ENCODE peak calls at places on chromosomes 2 and 18, in eight cellular contexts. One of them, this sample, is unnamed. For H3K36me3, the result is how much of the 10 kb centered on the place peaks cover.

GRCh38 chr2:166384774-166385173 is 9.0 kb upstream of the SCN9A start:
- DNase-seq in GM23248: peak
- DNase-seq in upper lobe of right lung: no peak
- DNase-seq in stomach: no peak
- DNase-seq in tibial nerve: no peak
- DNase-seq in IMR-90: peak
- DNase-seq in WERI-Rb-1: no peak
- DNase-seq in Peyer's patch: no peak
- DNase-seq in this sample: no peak

GRCh38 chr2:70946832-70947442 is 11.2 kb downstream of the ATP6V1B1 start:
- DNase-seq in GM23248: peak
- DNase-seq in upper lobe of right lung: peak
- DNase-seq in stomach: peak
- DNase-seq in tibial nerve: peak
- DNase-seq in IMR-90: peak
- DNase-seq in WERI-Rb-1: peak
- DNase-seq in Peyer's patch: no peak
- DNase-seq in this sample: no peak

GRCh38 chr2:127220102-127220806 is at the start of gene CYP27C1:
- DNase-seq in GM23248: peak
- DNase-seq in upper lobe of right lung: no peak
- DNase-seq in stomach: no peak
- DNase-seq in tibial nerve: no peak
- DNase-seq in IMR-90: no peak
- DNase-seq in WERI-Rb-1: peak
- DNase-seq in Peyer's patch: no peak
- DNase-seq in this sample: no peak

GRCh38 chr2:19649785-19650380 is 251.9 kb downstream of the TTC32 start:
- DNase-seq in GM23248: peak
- DNase-seq in upper lobe of right lung: no peak
- DNase-seq in stomach: no peak
- DNase-seq in tibial nerve: peak
- DNase-seq in IMR-90: peak
- DNase-seq in WERI-Rb-1: no peak
- DNase-seq in Peyer's patch: no peak
- DNase-seq in this sample: no peak

GRCh38 chr2:238022594-238023157 is 38.1 kb upstream of the SCLY start:
- DNase-seq in GM23248: no peak
- DNase-seq in upper lobe of right lung: no peak
- DNase-seq in stomach: no peak
- DNase-seq in tibial nerve: no peak
- DNase-seq in IMR-90: no peak
- DNase-seq in WERI-Rb-1: no peak
- DNase-seq in Peyer's patch: no peak
- DNase-seq in this sample: no peak

GRCh38 chr18:40782731-40783130 is 1172.3 kb upstream of the PIK3C3 start:
- DNase-seq in GM23248: no peak
- DNase-seq in upper lobe of right lung: no peak
- DNase-seq in stomach: no peak
- DNase-seq in tibial nerve: no peak
- DNase-seq in IMR-90: no peak
- DNase-seq in WERI-Rb-1: no peak
- DNase-seq in Peyer's patch: no peak
- DNase-seq in this sample: no peak

GRCh38 chr2:181642071-181642470 is 14.8 kb downstream of the CERKL start:
- DNase-seq in GM23248: no peak
- DNase-seq in upper lobe of right lung: no peak
- DNase-seq in stomach: no peak
- DNase-seq in tibial nerve: no peak
- DNase-seq in IMR-90: no peak
- DNase-seq in WERI-Rb-1: peak
- DNase-seq in Peyer's patch: no peak
- DNase-seq in this sample: no peak

GRCh38 chr2:219261024-219261855 is 7.5 kb upstream of the TUBA4A start:
- DNase-seq in GM23248: no peak
- DNase-seq in upper lobe of right lung: no peak
- DNase-seq in stomach: no peak
- DNase-seq in tibial nerve: no peak
- DNase-seq in IMR-90: no peak
- DNase-seq in WERI-Rb-1: no peak
- DNase-seq in Peyer's patch: no peak
- DNase-seq in this sample: no peak

GRCh38 chr2:228545041-228545440 is 363.6 kb upstream of the SPHKAP start:
- DNase-seq in GM23248: peak
- DNase-seq in upper lobe of right lung: no peak
- DNase-seq in stomach: no peak
- DNase-seq in tibial nerve: no peak
- DNase-seq in IMR-90: peak
- DNase-seq in WERI-Rb-1: no peak
- DNase-seq in Peyer's patch: no peak
- DNase-seq in this sample: no peak

GRCh38 chr2:28391564-28392296 is 928 bp upstream of the FOSL2 start:
- DNase-seq in GM23248: peak
- DNase-seq in upper lobe of right lung: peak
- DNase-seq in stomach: peak
- DNase-seq in tibial nerve: peak
- DNase-seq in IMR-90: peak
- DNase-seq in WERI-Rb-1: peak
- DNase-seq in Peyer's patch: peak
- DNase-seq in this sample: peak

GRCh38 chr18:2979871-2980606 is 32.9 kb downstream of the LPIN2 start:
- DNase-seq in GM23248: peak
- DNase-seq in upper lobe of right lung: no peak
- DNase-seq in stomach: no peak
- DNase-seq in tibial nerve: no peak
- DNase-seq in IMR-90: no peak
- DNase-seq in WERI-Rb-1: no peak
- DNase-seq in Peyer's patch: no peak
- DNase-seq in this sample: no peak

GRCh38 chr2:206585335-206585734 is 57.0 kb upstream of the FAM237A start:
- DNase-seq in GM23248: no peak
- DNase-seq in upper lobe of right lung: no peak
- DNase-seq in stomach: no peak
- DNase-seq in tibial nerve: no peak
- DNase-seq in IMR-90: peak
- DNase-seq in WERI-Rb-1: no peak
- DNase-seq in Peyer's patch: no peak
- DNase-seq in this sample: no peak

GRCh38 chr2:122319551-122320132 is 564.2 kb downstream of the TSN start:
- DNase-seq in GM23248: peak
- DNase-seq in upper lobe of right lung: no peak
- DNase-seq in stomach: no peak
- DNase-seq in tibial nerve: no peak
- DNase-seq in IMR-90: no peak
- DNase-seq in WERI-Rb-1: no peak
- DNase-seq in Peyer's patch: no peak
- DNase-seq in this sample: no peak

GRCh38 chr2:27428978-27429541 is 629 bp downstream of the NRBP1 start:
- DNase-seq in GM23248: peak
- DNase-seq in upper lobe of right lung: peak
- DNase-seq in stomach: peak
- DNase-seq in tibial nerve: peak
- DNase-seq in IMR-90: peak
- DNase-seq in WERI-Rb-1: peak
- DNase-seq in Peyer's patch: peak
- DNase-seq in this sample: peak

GRCh38 chr2:191632426-191632825 is 45.5 kb upstream of the NABP1 start:
- DNase-seq in GM23248: no peak
- DNase-seq in upper lobe of right lung: no peak
- DNase-seq in stomach: no peak
- DNase-seq in tibial nerve: no peak
- DNase-seq in IMR-90: no peak
- DNase-seq in WERI-Rb-1: no peak
- DNase-seq in Peyer's patch: no peak
- DNase-seq in this sample: no peak

GRCh38 chr2:30150786-30151185 is 4.0 kb downstream of the YPEL5 start:
- DNase-seq in GM23248: no peak
- DNase-seq in upper lobe of right lung: no peak
- DNase-seq in stomach: no peak
- DNase-seq in tibial nerve: no peak
- DNase-seq in IMR-90: no peak
- DNase-seq in WERI-Rb-1: no peak
- DNase-seq in Peyer's patch: no peak
- DNase-seq in this sample: no peak

GRCh38 chr2:45855374-45855773 is 203.9 kb downstream of the PRKCE start:
- DNase-seq in GM23248: peak
- DNase-seq in upper lobe of right lung: no peak
- DNase-seq in stomach: no peak
- DNase-seq in tibial nerve: no peak
- DNase-seq in IMR-90: peak
- DNase-seq in WERI-Rb-1: no peak
- DNase-seq in Peyer's patch: no peak
- DNase-seq in this sample: no peak

GRCh38 chr2:11669454-11670291 is at the start of gene NTSR2:
- DNase-seq in GM23248: peak
- DNase-seq in upper lobe of right lung: peak
- DNase-seq in stomach: peak
- DNase-seq in tibial nerve: no peak
- DNase-seq in IMR-90: peak
- DNase-seq in WERI-Rb-1: peak
- DNase-seq in Peyer's patch: peak
- DNase-seq in this sample: no peak

GRCh38 chr2:10452956-10453885 is 5.1 kb upstream of the ODC1 start:
- DNase-seq in GM23248: no peak
- DNase-seq in upper lobe of right lung: no peak
- DNase-seq in stomach: no peak
- DNase-seq in tibial nerve: no peak
- DNase-seq in IMR-90: no peak
- DNase-seq in WERI-Rb-1: no peak
- DNase-seq in Peyer's patch: no peak
- DNase-seq in this sample: no peak

GRCh38 chr2:50346104-50346503 is 685.8 kb downstream of the NRXN1 start:
- DNase-seq in GM23248: no peak
- DNase-seq in upper lobe of right lung: no peak
- DNase-seq in stomach: no peak
- DNase-seq in tibial nerve: no peak
- DNase-seq in IMR-90: no peak
- DNase-seq in WERI-Rb-1: no peak
- DNase-seq in Peyer's patch: no peak
- DNase-seq in this sample: no peak

GRCh38 chr2:113316085-113316484 is 37.4 kb upstream of the PAX8 start:
- DNase-seq in GM23248: no peak
- DNase-seq in upper lobe of right lung: no peak
- DNase-seq in stomach: no peak
- DNase-seq in tibial nerve: no peak
- DNase-seq in IMR-90: no peak
- DNase-seq in WERI-Rb-1: no peak
- DNase-seq in Peyer's patch: no peak
- DNase-seq in this sample: no peak

GRCh38 chr2:27809761-27810241 is 38.3 kb downstream of the MRPL33 start:
- DNase-seq in GM23248: peak
- DNase-seq in upper lobe of right lung: no peak
- DNase-seq in stomach: no peak
- DNase-seq in tibial nerve: no peak
- DNase-seq in IMR-90: peak
- DNase-seq in WERI-Rb-1: no peak
- DNase-seq in Peyer's patch: no peak
- DNase-seq in this sample: no peak

GRCh38 chr18:58287626-58288289 is 243.7 kb downstream of the NEDD4L start:
- DNase-seq in GM23248: no peak
- DNase-seq in upper lobe of right lung: no peak
- DNase-seq in stomach: peak
- DNase-seq in tibial nerve: no peak
- DNase-seq in IMR-90: no peak
- DNase-seq in WERI-Rb-1: no peak
- DNase-seq in Peyer's patch: peak
- DNase-seq in this sample: no peak

GRCh38 chr2:239747274-239747673 is 277.9 kb downstream of the NDUFA10 start:
- DNase-seq in GM23248: no peak
- DNase-seq in upper lobe of right lung: no peak
- DNase-seq in stomach: no peak
- DNase-seq in tibial nerve: no peak
- DNase-seq in IMR-90: no peak
- DNase-seq in WERI-Rb-1: no peak
- DNase-seq in Peyer's patch: no peak
- DNase-seq in this sample: no peak
- H3K36me3 ChIP-seq in GM23248: under half
- H3K36me3 ChIP-seq in upper lobe of right lung: under half
- H3K36me3 ChIP-seq in stomach: under half
- H3K36me3 ChIP-seq in tibial nerve: under half
- H3K36me3 ChIP-seq in IMR-90: under half
- H3K36me3 ChIP-seq in WERI-Rb-1: under half
- H3K36me3 ChIP-seq in Peyer's patch: under half
- H3K36me3 ChIP-seq in this sample: under half

GRCh38 chr18:22180722-22181121 is 11.3 kb downstream of the GATA6 start:
- DNase-seq in GM23248: no peak
- DNase-seq in upper lobe of right lung: no peak
- DNase-seq in stomach: no peak
- DNase-seq in tibial nerve: no peak
- DNase-seq in IMR-90: no peak
- DNase-seq in WERI-Rb-1: no peak
- DNase-seq in Peyer's patch: no peak
- DNase-seq in this sample: no peak
- H3K36me3 ChIP-seq in GM23248: half or more
- H3K36me3 ChIP-seq in upper lobe of right lung: under half
- H3K36me3 ChIP-seq in stomach: under half
- H3K36me3 ChIP-seq in tibial nerve: under half
- H3K36me3 ChIP-seq in IMR-90: under half
- H3K36me3 ChIP-seq in WERI-Rb-1: under half
- H3K36me3 ChIP-seq in Peyer's patch: under half
- H3K36me3 ChIP-seq in this sample: under half

GRCh38 chr2:233470839-233471238 is 95.7 kb downstream of the USP40 start:
- DNase-seq in GM23248: no peak
- DNase-seq in upper lobe of right lung: no peak
- DNase-seq in stomach: peak
- DNase-seq in tibial nerve: no peak
- DNase-seq in IMR-90: no peak
- DNase-seq in WERI-Rb-1: peak
- DNase-seq in Peyer's patch: peak
- DNase-seq in this sample: no peak

GRCh38 chr2:233468047-233468745 is 98.4 kb downstream of the USP40 start:
- DNase-seq in GM23248: no peak
- DNase-seq in upper lobe of right lung: peak
- DNase-seq in stomach: peak
- DNase-seq in tibial nerve: no peak
- DNase-seq in IMR-90: no peak
- DNase-seq in WERI-Rb-1: no peak
- DNase-seq in Peyer's patch: peak
- DNase-seq in this sample: no peak

GRCh38 chr2:233468746-233469110 is 97.9 kb downstream of the USP40 start:
- DNase-seq in GM23248: no peak
- DNase-seq in upper lobe of right lung: peak
- DNase-seq in stomach: peak
- DNase-seq in tibial nerve: no peak
- DNase-seq in IMR-90: no peak
- DNase-seq in WERI-Rb-1: no peak
- DNase-seq in Peyer's patch: peak
- DNase-seq in this sample: no peak

GRCh38 chr2:233470007-233470687 is 96.4 kb downstream of the USP40 start:
- DNase-seq in GM23248: no peak
- DNase-seq in upper lobe of right lung: peak
- DNase-seq in stomach: peak
- DNase-seq in tibial nerve: peak
- DNase-seq in IMR-90: no peak
- DNase-seq in WERI-Rb-1: peak
- DNase-seq in Peyer's patch: peak
- DNase-seq in this sample: no peak

GRCh38 chr2:233469261-233470006 is 97.1 kb downstream of the USP40 start:
- DNase-seq in GM23248: no peak
- DNase-seq in upper lobe of right lung: peak
- DNase-seq in stomach: peak
- DNase-seq in tibial nerve: no peak
- DNase-seq in IMR-90: no peak
- DNase-seq in WERI-Rb-1: no peak
- DNase-seq in Peyer's patch: peak
- DNase-seq in this sample: no peak
- H3K36me3 ChIP-seq in GM23248: under half
- H3K36me3 ChIP-seq in upper lobe of right lung: under half
- H3K36me3 ChIP-seq in stomach: half or more
- H3K36me3 ChIP-seq in tibial nerve: half or more
- H3K36me3 ChIP-seq in IMR-90: under half
- H3K36me3 ChIP-seq in WERI-Rb-1: under half
- H3K36me3 ChIP-seq in Peyer's patch: under half
- H3K36me3 ChIP-seq in this sample: under half

GRCh38 chr2:101868525-101868924 is 123.2 kb upstream of the IL1R2 start:
- DNase-seq in GM23248: no peak
- DNase-seq in upper lobe of right lung: no peak
- DNase-seq in stomach: no peak
- DNase-seq in tibial nerve: no peak
- DNase-seq in IMR-90: no peak
- DNase-seq in WERI-Rb-1: no peak
- DNase-seq in Peyer's patch: no peak
- DNase-seq in this sample: no peak
- H3K36me3 ChIP-seq in GM23248: half or more
- H3K36me3 ChIP-seq in upper lobe of right lung: half or more
- H3K36me3 ChIP-seq in stomach: half or more
- H3K36me3 ChIP-seq in tibial nerve: half or more
- H3K36me3 ChIP-seq in IMR-90: half or more
- H3K36me3 ChIP-seq in WERI-Rb-1: half or more
- H3K36me3 ChIP-seq in Peyer's patch: under half
- H3K36me3 ChIP-seq in this sample: under half